ENCODE peak calls at places on chromosomes 6 and 20, in four cellular contexts. I is astrocyte, H is DND-41, A is neural progenitor cell. X is an unnamed sample.

GRCh38 chr20:17749979-17750721 is 50.4 kb downstream of the BANF2 start:
- DNase-seq in I (peak; percentile 51), H (no peak), A (peak; percentile 9), X (no peak)

GRCh38 chr6:162854228-162854627 is 126.5 kb downstream of the PACRG start:
- DNase-seq in I (peak; percentile 12), A (no peak), H (no peak), X (no peak)

GRCh38 chr6:13474360-13474759 is 13.0 kb downstream of the GFOD1 start:
- DNase-seq in A (no peak), I (no peak), H (no peak), X (no peak)

GRCh38 chr20:18719426-18719825 is 94.2 kb upstream of the SCP2D1 start:
- DNase-seq in I (peak; percentile 67), A (no peak), H (no peak), X (no peak)

GRCh38 chr20:39880890-39881289 is 808.1 kb downstream of the MAFB start:
- DNase-seq in H (peak; percentile 17), A (no peak), I (peak; percentile 38), X (peak; percentile 35)

GRCh38 chr6:139587469-139587868 is 213.0 kb upstream of the CITED2 start:
- DNase-seq in H (no peak), A (no peak), I (peak; percentile 98), X (no peak)

GRCh38 chr6:4401408-4402367 is 266.3 kb upstream of the ECI2 start:
- DNase-seq in H (no peak), A (no peak), I (no peak), X (no peak)

GRCh38 chr6:139230421-139230840 is 61.4 kb downstream of the TXLNB start:
- DNase-seq in H (no peak), A (peak; percentile 63), I (peak; percentile 51), X (peak; percentile 80)

GRCh38 chr6:82690283-82690682 is 326.7 kb downstream of the TPBG start:
- DNase-seq in I (no peak), A (no peak), H (no peak), X (no peak)

GRCh38 chr20:45368221-45368980 is 5.4 kb downstream of the SYS1 start:
- DNase-seq in H (no peak), A (no peak), I (no peak), X (peak; percentile 93)

GRCh38 chr6:8064638-8065518 is 689 bp upstream of the BLOC1S5 start:
- DNase-seq in H (peak; percentile 10), A (no peak), I (no peak), X (no peak)

GRCh38 chr20:48831702-48832422 is 4.1 kb upstream of the PREX1 start:
- DNase-seq in A (peak; percentile 29), H (no peak), I (no peak), X (no peak)

GRCh38 chr6:75230484-75231325 is 12.9 kb downstream of the COX7A2 start:
- DNase-seq in A (peak; percentile 66), I (peak; percentile 40), H (no peak), X (no peak)

GRCh38 chr6:106751501-106752252 is 122.3 kb downstream of the QRSL1 start:
- DNase-seq in A (no peak), H (no peak), I (peak; percentile 4), X (no peak)

DNA sequence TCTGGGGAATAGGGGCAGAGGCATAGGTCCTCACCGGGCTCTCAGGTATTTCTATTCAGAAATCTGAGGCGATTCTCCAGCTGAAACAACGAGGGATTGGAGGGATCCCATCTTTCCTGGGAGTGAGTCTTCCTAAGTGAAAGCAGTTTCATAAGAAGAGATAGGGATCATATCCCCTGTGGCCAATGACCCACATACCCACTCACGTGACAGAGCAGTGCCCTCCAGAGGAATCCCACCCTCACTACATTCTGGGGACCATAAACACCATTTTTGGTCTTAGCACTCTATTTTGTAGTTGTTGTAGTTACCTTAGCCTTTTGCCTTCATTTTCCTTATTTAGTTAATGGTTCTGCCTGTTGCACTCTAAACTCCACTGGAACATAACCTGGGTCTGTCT is 121.1 kb downstream of the GPR63 start:
- DNase-seq in A (peak; percentile 34), H (no peak), I (no peak), X (no peak)
- TF ChIP-seq CTCF in A (peak; percentile 56), H (no peak), I (no peak), X (peak; percentile 13)

DNA sequence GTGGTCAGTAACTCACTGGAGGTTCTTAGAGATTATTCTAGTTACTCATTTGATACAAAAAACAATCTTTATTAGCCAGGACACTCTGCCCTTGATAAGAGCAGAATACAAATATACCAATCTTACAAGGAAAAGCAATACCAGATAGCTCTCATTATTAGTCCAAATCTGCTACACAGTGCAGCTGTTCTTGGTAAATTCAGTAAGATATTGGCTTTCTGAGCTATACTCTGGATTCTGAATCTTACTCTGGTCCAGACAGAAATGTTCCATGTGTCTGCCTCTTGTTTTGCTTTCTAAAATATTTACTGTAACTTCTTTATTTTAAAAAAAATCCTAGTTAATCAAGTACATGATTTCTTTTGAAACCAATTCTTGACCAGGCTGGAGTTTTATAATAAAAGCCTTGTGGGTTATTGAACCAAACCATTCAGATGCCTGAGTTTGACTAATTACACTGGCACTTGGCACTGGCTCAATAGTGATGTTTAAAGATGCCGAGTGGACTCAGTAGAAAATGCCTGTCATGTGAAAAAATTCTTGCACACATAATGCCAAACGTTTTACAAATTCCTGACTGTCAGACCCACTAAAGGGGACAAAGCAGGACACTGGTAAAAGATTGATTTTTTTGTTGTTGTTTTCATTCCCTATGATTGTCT is 242.8 kb upstream of the TCF21 start:
- DNase-seq in H (no peak), A (no peak), I (peak; percentile 81), X (no peak)
- H3K9ac ChIP-seq in H (no peak overlapping the region), A (no peak overlapping the region), I (peak overlapping the region; percentile 26), X (no peak overlapping the region)

DNA sequence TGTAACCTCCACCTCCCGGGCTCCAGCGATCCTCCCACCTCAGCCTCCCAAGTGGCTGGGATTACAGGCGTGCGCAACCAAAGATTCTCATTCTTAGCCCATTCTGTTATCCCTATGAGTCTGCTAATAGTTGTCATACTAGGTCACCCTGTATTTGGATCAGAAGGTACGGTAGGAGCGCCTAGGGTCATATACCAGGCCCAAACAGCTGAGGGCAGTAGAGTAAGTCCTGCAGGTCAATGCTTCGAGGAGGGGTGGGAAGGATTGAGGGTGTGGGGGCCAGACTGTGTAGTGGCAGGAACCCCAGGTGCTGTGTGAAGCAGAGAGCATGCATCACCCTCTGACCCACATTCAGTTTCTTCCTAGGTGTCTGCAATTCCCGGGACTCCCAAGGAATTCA is 22.7 kb upstream of the POU5F1 start:
- DNase-seq in H (no peak), A (no peak), I (no peak), X (no peak)
- TF ChIP-seq CTCF in H (peak; percentile 21), A (no peak), I (no peak), X (no peak)

DNA sequence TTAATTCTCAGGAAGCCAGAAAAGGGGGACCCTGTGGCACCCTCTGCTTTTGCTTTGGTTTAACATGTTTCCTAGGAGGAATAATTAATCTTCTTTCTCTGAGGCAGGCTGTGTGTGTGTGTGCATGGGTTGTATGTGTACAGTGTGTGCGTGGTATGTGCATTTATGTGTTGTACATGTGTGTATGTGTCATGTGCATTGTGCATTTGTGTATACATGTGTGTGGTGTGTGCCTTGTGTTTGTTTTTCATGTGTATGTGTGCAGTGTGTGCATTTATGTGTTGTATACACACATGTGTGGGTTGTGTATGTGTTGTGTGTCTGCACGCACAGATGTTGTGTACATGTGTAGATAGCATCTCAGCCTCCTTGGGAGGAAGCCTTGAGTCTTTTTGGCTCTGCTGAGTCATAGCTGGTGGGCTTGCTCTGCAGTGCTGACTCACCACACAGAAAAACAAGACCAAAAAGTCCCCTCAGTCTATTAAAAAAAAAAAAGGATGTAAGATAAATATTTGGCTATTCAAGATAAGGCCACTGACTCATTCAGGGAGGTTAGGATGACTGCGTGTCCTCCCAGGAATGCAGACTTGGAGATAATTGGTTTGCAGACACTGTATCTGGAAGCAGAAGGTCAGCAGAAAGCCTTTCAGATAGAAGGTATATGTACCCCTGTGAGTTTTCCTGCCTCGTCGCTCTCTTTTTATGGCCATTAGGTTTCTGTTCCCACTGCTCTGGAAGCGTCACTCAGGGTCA is 58.6 kb downstream of the SYNJ2 start:
- DNase-seq in I (peak; percentile 100), H (peak; percentile 35), A (no peak), X (no peak)
- H3K9ac ChIP-seq in I (peak overlapping the region; percentile 86), H (no peak overlapping the region), A (no peak overlapping the region), X (no peak overlapping the region)

GRCh38 chr6:120826253-120826652 is 508.0 kb downstream of the TBC1D32 start:
- DNase-seq in I (no peak), A (peak; percentile 47), H (peak; percentile 13), X (peak; percentile 12)
- TF ChIP-seq CTCF in I (peak; percentile 55), A (peak; percentile 76), H (peak; percentile 69), X (peak; percentile 54)

DNA sequence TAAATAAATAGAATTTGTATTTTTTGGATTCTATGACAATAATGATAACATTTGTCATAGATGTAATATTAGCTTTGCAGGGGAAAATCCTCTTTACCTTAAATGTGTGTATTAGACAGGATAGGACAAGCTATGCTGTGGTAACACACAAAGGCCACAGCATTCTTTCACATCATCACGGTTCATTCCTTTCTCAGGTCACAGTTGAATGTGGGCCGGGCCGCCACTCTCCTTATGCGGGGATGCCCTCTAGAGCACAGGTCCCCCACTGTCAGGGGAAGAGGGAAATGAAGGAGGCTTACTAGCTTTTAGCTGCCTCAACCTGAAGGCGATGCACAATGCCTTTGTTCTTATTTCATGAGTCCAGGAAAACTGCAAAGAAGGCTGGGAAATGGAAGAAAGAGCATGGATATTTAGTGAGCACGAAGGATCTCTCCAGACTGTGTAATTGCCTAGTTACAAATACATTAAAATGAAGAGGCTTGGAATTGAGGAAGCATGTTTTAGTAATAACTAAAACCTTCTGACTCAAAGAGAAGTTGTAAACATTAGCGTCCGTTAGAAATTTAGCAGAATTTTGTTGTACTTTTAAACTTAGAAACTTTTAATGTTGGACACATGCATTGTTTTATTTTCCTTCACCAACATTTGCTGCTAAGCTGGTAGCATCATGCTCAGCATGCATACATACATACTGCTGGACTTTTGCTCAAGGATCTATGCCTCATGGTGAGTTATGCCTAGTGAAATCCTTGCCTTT is 248.9 kb upstream of the FOXQ1 start:
- DNase-seq in A (peak; percentile 41), I (no peak), H (no peak), X (no peak)
- H3K9ac ChIP-seq in A (no peak overlapping the region), I (no peak overlapping the region), H (no peak overlapping the region), X (no peak overlapping the region)

DNA sequence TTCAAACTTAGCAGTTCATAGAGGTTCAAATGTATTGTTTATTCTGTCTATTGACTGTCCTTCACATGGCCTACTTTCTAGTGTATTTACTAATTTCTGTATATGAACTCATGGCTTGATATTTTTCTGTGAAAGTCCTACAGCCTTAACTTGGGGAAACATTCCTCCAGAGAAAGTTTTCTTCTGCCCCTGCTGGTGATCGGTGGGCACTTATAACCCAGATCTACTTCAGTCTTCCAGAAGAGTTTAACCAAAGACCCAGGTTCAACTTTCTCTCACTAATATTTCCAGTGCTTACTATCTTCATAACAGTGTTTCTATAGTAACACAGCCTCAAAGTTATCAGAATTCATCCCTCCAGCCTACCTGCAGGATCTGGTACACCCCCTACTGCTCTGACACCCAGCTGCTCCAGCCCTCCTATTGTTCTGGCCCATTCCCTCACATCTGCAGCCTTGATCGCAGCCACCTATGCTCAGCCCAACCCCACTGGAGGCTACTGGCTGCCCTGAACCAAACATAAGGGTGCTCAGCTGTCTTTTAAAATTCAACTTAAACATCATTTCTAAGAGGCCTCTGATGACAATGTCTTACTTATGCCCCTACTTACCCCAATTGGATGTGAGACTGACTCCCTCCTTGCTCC is 72.3 kb downstream of the TBX18 start:
- DNase-seq in A (no peak), I (no peak), H (no peak), X (no peak)
- TF ChIP-seq CTCF in A (no peak), I (no peak), H (no peak), X (no peak)

X was measured in MM.1S.